ENCODE peak calls at places on chromosomes 3 and 15, in six cellular contexts. T is H9, N is OCI-LY7, E is fibroblast of lung, I is neural progenitor cell, D is PC-3. L is an unnamed sample.

GRCh38 chr3:9787714-9788113 is 4.6 kb downstream of the TADA3 start:
- DNase-seq in T (no peak), N (no peak), E (no peak), I (no peak), D (no peak), L (peak; percentile 37)

GRCh38 chr3:188749010-188749617 is 422.7 kb upstream of the TPRG1 start:
- DNase-seq in T (peak; percentile 49), N (peak; percentile 62), E (no peak), I (peak; percentile 77), D (peak; percentile 74), L (no peak)

GRCh38 chr15:60584355-60585023 is 105.5 kb upstream of the ICE2 start:
- DNase-seq in T (no peak), N (no peak), E (no peak), I (no peak), D (no peak), L (no peak)

GRCh38 chr3:184227481-184227935 is 1.9 kb upstream of the VWA5B2 start:
- DNase-seq in T (peak; percentile 64), N (peak; percentile 65), E (peak; percentile 17), I (peak; percentile 62), D (peak; percentile 54), L (no peak)

GRCh38 chr3:158771577-158771976 is 30.3 kb upstream of the MFSD1 start:
- DNase-seq in T (no peak), N (no peak), E (no peak), I (no peak), D (peak; percentile 68), L (no peak)

GRCh38 chr15:68345481-68345880 is 67.9 kb downstream of the FEM1B start:
- DNase-seq in T (no peak), N (no peak), E (no peak), I (no peak), D (no peak), L (no peak)

GRCh38 chr3:125594581-125595011 is 701 bp downstream of the OSBPL11 start:
- DNase-seq in T (no peak), N (peak; percentile 10), E (no peak), I (peak; percentile 53), D (no peak), L (no peak)

GRCh38 chr3:194617827-194618226 is 15.4 kb downstream of the TMEM44 start:
- DNase-seq in T (no peak), N (no peak), E (peak; percentile 8), I (no peak), D (peak; percentile 66), L (peak; percentile 51)

GRCh38 chr3:148233403-148233802 is 464.3 kb upstream of the AGTR1 start:
- DNase-seq in T (no peak), N (no peak), E (peak; percentile 23), I (no peak), D (peak; percentile 7), L (peak; percentile 32)

GRCh38 chr15:94792166-94792565 is 560.8 kb downstream of the MCTP2 start:
- DNase-seq in T (no peak), N (no peak), E (peak; percentile 81), I (no peak), D (peak; percentile 41), L (peak; percentile 95)

GRCh38 chr3:12017487-12017886 is 13.3 kb downstream of the SYN2 start:
- DNase-seq in T (no peak), N (no peak), E (no peak), I (no peak), D (no peak), L (no peak)

GRCh38 chr3:64548200-64548889 is 139.5 kb downstream of the ADAMTS9 start:
- DNase-seq in T (no peak), N (no peak), E (peak; percentile 99), I (no peak), D (no peak), L (peak; percentile 30)

GRCh38 chr15:92650256-92650655 is 5.3 kb downstream of the FAM174B start:
- DNase-seq in T (no peak), N (no peak), E (peak; percentile 15), I (no peak), D (no peak), L (peak; percentile 59)

GRCh38 chr15:34217587-34218225 is 7.1 kb upstream of the EMC4 start:
- DNase-seq in T (no peak), N (no peak), E (no peak), I (no peak), D (peak; percentile 95), L (peak; percentile 74)

GRCh38 chr3:193665370-193665989 is 72.5 kb downstream of the OPA1 start:
- DNase-seq in T (no peak), N (peak; percentile 58), E (peak; percentile 70), I (no peak), D (peak; percentile 63), L (peak; percentile 19)

GRCh38 chr3:2458816-2459215 is 360.1 kb downstream of the CNTN4 start:
- DNase-seq in T (no peak), N (no peak), E (no peak), I (no peak), D (no peak), L (no peak)

GRCh38 chr3:111852540-111852939 is 6.5 kb upstream of the PHLDB2 start:
- DNase-seq in T (no peak), N (no peak), E (no peak), I (no peak), D (no peak), L (no peak)

GRCh38 chr3:111853071-111853470 is 6.0 kb upstream of the PHLDB2 start:
- DNase-seq in T (no peak), N (no peak), E (no peak), I (no peak), D (no peak), L (no peak)

GRCh38 chr3:111848778-111849177 is 10.3 kb upstream of the PHLDB2 start:
- DNase-seq in T (no peak), N (no peak), E (no peak), I (no peak), D (peak; percentile 89), L (no peak)

GRCh38 chr3:111850481-111850880 is 8.6 kb upstream of the PHLDB2 start:
- DNase-seq in T (no peak), N (no peak), E (peak; percentile 88), I (no peak), D (peak; percentile 94), L (peak; percentile 58)

GRCh38 chr3:111851511-111851954 is 7.5 kb upstream of the PHLDB2 start:
- DNase-seq in T (no peak), N (no peak), E (peak; percentile 61), I (no peak), D (peak; percentile 97), L (peak; percentile 88)
- H2AFZ ChIP-seq in T (no peak overlapping the region), N (no peak overlapping the region), E (peak overlapping the region; percentile 26), I (no peak overlapping the region), D (no peak overlapping the region), L (peak overlapping the region; percentile 44)

GRCh38 chr3:123624302-123624701 is 39.4 kb upstream of the HACD2 start:
- DNase-seq in T (no peak), N (no peak), E (no peak), I (no peak), D (peak; percentile 36), L (no peak)
- TF ChIP-seq CTCF in T (no peak), N (no peak), E (no peak), I (no peak), D (no peak), L (no peak)

GRCh38 chr3:134473868-134474546 is 11.8 kb downstream of the ANAPC13 start:
- DNase-seq in T (peak; percentile 64), N (peak; percentile 80), E (peak; percentile 80), I (peak; percentile 92), D (peak; percentile 90), L (peak; percentile 71)
- H2AFZ ChIP-seq in T (no peak overlapping the region), N (no peak overlapping the region), E (no peak overlapping the region), I (no peak overlapping the region), D (no peak overlapping the region), L (no peak overlapping the region)

GRCh38 chr3:179828738-179829137 is 175.9 kb downstream of the USP13 start:
- DNase-seq in T (no peak), N (no peak), E (no peak), I (no peak), D (no peak), L (no peak)

GRCh38 chr3:179826247-179826637 is 173.4 kb downstream of the USP13 start:
- DNase-seq in T (no peak), N (no peak), E (no peak), I (no peak), D (no peak), L (no peak)

GRCh38 chr3:179832333-179832854 is 179.6 kb downstream of the USP13 start:
- DNase-seq in T (no peak), N (no peak), E (no peak), I (no peak), D (no peak), L (no peak)

GRCh38 chr3:179825527-179826246 is 172.8 kb downstream of the USP13 start:
- DNase-seq in T (no peak), N (no peak), E (no peak), I (no peak), D (no peak), L (no peak)

GRCh38 chr3:179829391-179829790 is 176.6 kb downstream of the USP13 start:
- DNase-seq in T (peak; percentile 38), N (no peak), E (no peak), I (peak; percentile 34), D (no peak), L (no peak)
- TF ChIP-seq CTCF in T (no peak), N (no peak), E (no peak), I (peak; percentile 20), D (no peak), L (no peak)

GRCh38 chr3:169813757-169814517 is 1.2 kb upstream of the LRRC34 start:
- DNase-seq in T (peak; percentile 82), N (peak; percentile 91), E (no peak), I (peak; percentile 41), D (no peak), L (no peak)

GRCh38 chr3:169822091-169822490 is 9.4 kb upstream of the LRRC34 start:
- DNase-seq in T (no peak), N (no peak), E (no peak), I (no peak), D (no peak), L (no peak)

GRCh38 chr3:169822540-169822939 is 9.8 kb upstream of the LRRC34 start:
- DNase-seq in T (no peak), N (no peak), E (no peak), I (no peak), D (no peak), L (no peak)

GRCh38 chr3:169815590-169816150 is 3.0 kb upstream of the LRRC34 start:
- DNase-seq in T (no peak), N (peak; percentile 11), E (no peak), I (no peak), D (no peak), L (no peak)

DNA sequence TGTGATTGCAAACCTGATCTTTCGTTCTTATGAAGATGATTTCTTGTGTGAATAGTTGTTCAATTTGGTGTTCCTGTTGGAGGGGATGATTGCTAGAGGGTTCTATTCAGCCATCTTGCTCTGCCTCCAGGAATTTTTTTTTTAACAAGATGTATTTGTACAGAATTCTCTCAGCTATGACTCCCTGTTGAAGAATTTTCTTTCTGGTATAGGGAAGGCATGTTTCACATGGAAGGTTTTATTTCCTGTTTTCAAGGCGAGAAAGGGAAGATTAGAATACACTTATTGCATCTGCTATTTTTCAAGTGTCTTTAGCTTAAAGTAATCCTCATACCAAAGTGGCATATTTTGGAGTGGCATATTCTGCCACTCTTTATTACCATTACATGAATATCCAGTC is 5.6 kb upstream of the LRRC34 start:
- DNase-seq in T (no peak), N (no peak), E (no peak), I (no peak), D (peak; percentile 14), L (peak; percentile 36)
- H2AFZ ChIP-seq in T (no peak overlapping the region), N (no peak overlapping the region), E (no peak overlapping the region), I (peak overlapping the region; percentile 80), D (no peak overlapping the region), L (peak overlapping the region; percentile 76)

GRCh38 chr15:72732554-72732953 is 46.5 kb downstream of the BBS4 start:
- DNase-seq in T (no peak), N (no peak), E (no peak), I (no peak), D (no peak), L (no peak)
- TF ChIP-seq CTCF in T (peak; percentile 40), N (peak; percentile 35), E (peak; percentile 4), I (no peak), D (no peak), L (no peak)

GRCh38 chr15:101568821-101569555 is 79.5 kb upstream of the PCSK6 start:
- DNase-seq in T (no peak), N (no peak), E (no peak), I (no peak), D (no peak), L (no peak)
- H2AFZ ChIP-seq in T (no peak overlapping the region), N (no peak overlapping the region), E (no peak overlapping the region), I (peak overlapping the region; percentile 10), D (no peak overlapping the region), L (no peak overlapping the region)